ENCODE peak calls at places on chromosomes 4 and X, in ten cellular contexts. G is GOT3; F is GM04504; V is choroid plexus epithelial cell; P is NCI-H2171 treated with DMSO at 0.1 percent for 48 hours; Q is left colon; O is activated naive CD8-positive, alpha-beta T cell treated with anti-CD3 and anti-CD28 coated beads, Interleukin-2, amount 50 U/mL, for 24 hours; I is activated T-cell treated with anti-CD3 and anti-CD28 coated beads, Interleukin-2, amount 50 U/mL, for 24 hours; S is colonic mucosa; N is SJSA1. K is an unnamed sample.

GRCh38 chr4:1246901-1247810 is 1.8 kb downstream of the CTBP1 start:
- DNase-seq in G (no peak), F (no peak), V (peak), P (peak), Q (no peak), O (peak), I (peak), S (no peak), N (no peak), K (no peak)

GRCh38 chrX:2497961-2498780 is 2.6 kb downstream of the DHRSX start:
- DNase-seq in G (no peak), F (no peak), V (peak), P (no peak), Q (peak), O (no peak), I (no peak), S (peak), N (peak), K (no peak)

GRCh38 chr4:141465151-141465550 is 171.2 kb upstream of the IL15 start:
- DNase-seq in G (no peak), F (no peak), V (no peak), P (no peak), Q (no peak), O (no peak), I (no peak), S (no peak), N (no peak), K (no peak)

GRCh38 chr4:106704253-106704870 is 331.8 kb downstream of the DKK2 start:
- DNase-seq in G (no peak), F (no peak), V (no peak), P (no peak), Q (no peak), O (no peak), I (no peak), S (no peak), N (no peak), K (no peak)

GRCh38 chrX:125757794-125758564 is 408.1 kb downstream of the DCAF12L2 start:
- DNase-seq in G (no peak), F (no peak), V (no peak), P (no peak), Q (no peak), O (no peak), I (no peak), S (no peak), N (no peak), K (no peak)

GRCh38 chr4:185582651-185583400 is 47.5 kb upstream of the PDLIM3 start:
- DNase-seq in G (no peak), F (no peak), V (peak), P (no peak), Q (no peak), O (no peak), I (no peak), S (no peak), N (no peak), K (no peak)

GRCh38 chr4:124432500-124432899 is 280.0 kb downstream of the ANKRD50 start:
- DNase-seq in G (no peak), F (no peak), V (peak), P (no peak), Q (no peak), O (no peak), I (no peak), S (no peak), N (no peak), K (no peak)

GRCh38 chr4:156291317-156291716 is 337.7 kb upstream of the CTSO start:
- DNase-seq in G (no peak), F (no peak), V (peak), P (no peak), Q (no peak), O (no peak), I (no peak), S (no peak), N (no peak), K (no peak)

GRCh38 chrX:132648870-132649269 is 160.0 kb upstream of the MBNL3 start:
- DNase-seq in G (no peak), F (no peak), V (no peak), P (no peak), Q (no peak), O (no peak), I (no peak), S (no peak), N (no peak), K (no peak)

GRCh38 chr4:60201052-60201673 is 999.0 kb upstream of the ADGRL3 start:
- DNase-seq in G (no peak), F (no peak), V (peak), P (peak), Q (peak), O (peak), I (no peak), S (peak), N (peak), K (no peak)

GRCh38 chr4:153541426-153542096 is 75.4 kb downstream of the TMEM131L start:
- DNase-seq in G (no peak), F (peak), V (peak), P (no peak), Q (no peak), O (no peak), I (no peak), S (no peak), N (peak), K (no peak)

GRCh38 chr4:78551420-78552351 is at the start of gene ANXA3:
- DNase-seq in G (no peak), F (no peak), V (no peak), P (peak), Q (peak), O (peak), I (peak), S (peak), N (peak), K (no peak)

GRCh38 chr4:139950568-139950967 is 203.4 kb downstream of the MAML3 start:
- DNase-seq in G (no peak), F (no peak), V (peak), P (no peak), Q (no peak), O (peak), I (peak), S (no peak), N (peak), K (no peak)

GRCh38 chr4:167838686-167839085 is 253.7 kb upstream of the ANXA10 start:
- DNase-seq in G (no peak), F (no peak), V (peak), P (no peak), Q (no peak), O (no peak), I (no peak), S (no peak), N (no peak), K (no peak)

GRCh38 chr4:124713213-124713592 is 671 bp upstream of the ANKRD50 start:
- DNase-seq in G (no peak), F (peak), V (peak), P (peak), Q (peak), O (peak), I (peak), S (peak), N (no peak), K (no peak)

GRCh38 chr4:47287735-47288134 is 175.8 kb downstream of the COMMD8 start:
- DNase-seq in G (peak), F (no peak), V (peak), P (no peak), Q (no peak), O (no peak), I (no peak), S (no peak), N (peak), K (no peak)

GRCh38 chr4:17385403-17385802 is 126.5 kb downstream of the QDPR start:
- DNase-seq in G (no peak), F (peak), V (peak), P (no peak), Q (no peak), O (no peak), I (no peak), S (no peak), N (peak), K (no peak)

GRCh38 chr4:37601527-37601926 is 84.6 kb downstream of the RELL1 start:
- DNase-seq in G (peak), F (no peak), V (peak), P (no peak), Q (peak), O (no peak), I (no peak), S (peak), N (no peak), K (no peak)

GRCh38 chr4:4651811-4652609 is 110.2 kb upstream of the STX18 start:
- DNase-seq in G (no peak), F (no peak), V (peak), P (no peak), Q (no peak), O (no peak), I (no peak), S (no peak), N (no peak), K (no peak)

GRCh38 chr4:126779446-126780166 is 853.2 kb upstream of the INTU start:
- DNase-seq in G (no peak), F (peak), V (no peak), P (no peak), Q (no peak), O (no peak), I (no peak), S (no peak), N (no peak), K (no peak)

GRCh38 chr4:81165853-81166430 is 49.1 kb downstream of the PRKG2 start:
- DNase-seq in G (no peak), F (peak), V (peak), P (peak), Q (no peak), O (no peak), I (no peak), S (no peak), N (no peak), K (no peak)

GRCh38 chr4:8910100-8910821 is 38.6 kb upstream of the HMX1 start:
- DNase-seq in G (no peak), F (no peak), V (no peak), P (no peak), Q (no peak), O (no peak), I (no peak), S (no peak), N (no peak), K (no peak)

GRCh38 chrX:32195611-32196010 is 1015.7 kb downstream of the DMD start:
- DNase-seq in G (no peak), F (no peak), V (no peak), P (no peak), Q (no peak), O (no peak), I (no peak), S (no peak), N (no peak), K (no peak)

GRCh38 chr4:74772106-74772505 is 22.2 kb downstream of the BTC start:
- DNase-seq in G (no peak), F (no peak), V (no peak), P (no peak), Q (no peak), O (no peak), I (no peak), S (no peak), N (no peak), K (no peak)

GRCh38 chrX:129634541-129634940 is 20.2 kb downstream of the APLN start:
- DNase-seq in G (no peak), F (no peak), V (no peak), P (no peak), Q (no peak), O (no peak), I (no peak), S (no peak), N (no peak), K (no peak)

GRCh38 chrX:86066998-86067397 is 19.6 kb upstream of the CHM start:
- DNase-seq in G (no peak), F (no peak), V (peak), P (no peak), Q (no peak), O (no peak), I (no peak), S (no peak), N (no peak), K (no peak)

GRCh38 chr4:55736605-55737183 is 82.9 kb upstream of the EXOC1L start:
- DNase-seq in G (no peak), F (no peak), V (peak), P (no peak), Q (no peak), O (no peak), I (no peak), S (no peak), N (no peak), K (no peak)

GRCh38 chrX:42751573-42751972 is 26.4 kb downstream of the PPP1R2C start:
- DNase-seq in G (no peak), F (no peak), V (no peak), P (no peak), Q (no peak), O (no peak), I (no peak), S (no peak), N (no peak), K (no peak)

GRCh38 chr4:21769404-21770147 is 179.0 kb downstream of the KCNIP4 start:
- DNase-seq in G (no peak), F (no peak), V (peak), P (no peak), Q (no peak), O (no peak), I (no peak), S (no peak), N (no peak), K (no peak)

GRCh38 chr4:2535386-2536192 is 858 bp upstream of the FAM193A start:
- DNase-seq in G (peak), F (peak), V (peak), P (no peak), Q (peak), O (peak), I (peak), S (peak), N (peak), K (no peak)

GRCh38 chr4:159142254-159142653 is 39.4 kb downstream of the RAPGEF2 start:
- DNase-seq in G (no peak), F (no peak), V (peak), P (peak), Q (no peak), O (no peak), I (no peak), S (no peak), N (no peak), K (no peak)

GRCh38 chr4:3657917-3658913 is 108.0 kb upstream of the ADRA2C start:
- DNase-seq in G (no peak), F (no peak), V (peak), P (peak), Q (no peak), O (no peak), I (no peak), S (no peak), N (peak), K (no peak)

GRCh38 chr4:175385797-175386196 is 426.3 kb downstream of the GPM6A start:
- DNase-seq in G (no peak), F (no peak), V (peak), P (no peak), Q (no peak), O (no peak), I (no peak), S (no peak), N (no peak), K (no peak)

GRCh38 chrX:30570505-30570904 is 7.1 kb downstream of the TASL start:
- DNase-seq in G (no peak), F (no peak), V (peak), P (peak), Q (no peak), O (no peak), I (no peak), S (no peak), N (no peak), K (no peak)

GRCh38 chrX:48924270-48924669 is 5.4 kb upstream of the PIM2 start:
- DNase-seq in G (no peak), F (no peak), V (no peak), P (no peak), Q (no peak), O (no peak), I (no peak), S (no peak), N (no peak), K (no peak)

GRCh38 chrX:132375941-132376340 is 112.9 kb downstream of the MBNL3 start:
- DNase-seq in G (no peak), F (no peak), V (peak), P (peak), Q (no peak), O (no peak), I (no peak), S (no peak), N (no peak), K (no peak)

GRCh38 chrX:19532709-19533108 is 17.4 kb upstream of the MAP3K15 start:
- DNase-seq in G (no peak), F (no peak), V (no peak), P (no peak), Q (no peak), O (no peak), I (no peak), S (no peak), N (no peak), K (no peak)

GRCh38 chr4:113683143-113683542 is 78.4 kb downstream of the CAMK2D start:
- DNase-seq in G (no peak), F (no peak), V (no peak), P (peak), Q (peak), O (peak), I (peak), S (no peak), N (no peak), K (no peak)

GRCh38 chr4:116020141-116020722 is 906.8 kb upstream of the NDST4 start:
- DNase-seq in G (no peak), F (no peak), V (no peak), P (no peak), Q (no peak), O (no peak), I (no peak), S (no peak), N (no peak), K (no peak)